ENCODE peak calls at places on chromosomes 6 and 20, in four cellular contexts. H, T, E and I are unnamed samples.
A peak's percentile ranks its signal among the peaks of the same experiment; 100 is the strongest.

GRCh38 chr6:88086792-88087191 is 39.2 kb downstream of the SPACA1 start:
- ATAC-seq in H (no peak), T (no peak), E (no peak), I (no peak)

GRCh38 chr20:43188861-43189613 is 669 bp downstream of the PTPRT start:
- ATAC-seq in E (no peak), H (no peak), T (no peak), I (no peak)

GRCh38 chr6:52390361-52390727 is 28.4 kb downstream of the PAQR8 start:
- ATAC-seq in T (peak; percentile 25), H (peak; percentile 54), E (peak; percentile 45), I (peak; percentile 25)

GRCh38 chr6:36444470-36444869 is 1.7 kb downstream of the KCTD20 start:
- ATAC-seq in E (no peak), H (no peak), T (no peak), I (no peak)

GRCh38 chr6:16239090-16239797 is 857 bp downstream of the GMPR start:
- ATAC-seq in E (peak; percentile 84), T (peak; percentile 41), H (no peak), I (peak; percentile 61)

GRCh38 chr6:139520321-139520768 is 145.9 kb upstream of the CITED2 start:
- ATAC-seq in T (no peak), H (no peak), E (no peak), I (no peak)

GRCh38 chr6:124962617-124963415 is 579 bp downstream of the RNF217 start:
- ATAC-seq in H (peak; percentile 75), T (peak; percentile 47), E (peak; percentile 64), I (peak; percentile 22)

GRCh38 chr6:133595076-133595868 is 293.6 kb upstream of the TCF21 start:
- ATAC-seq in T (no peak), H (no peak), E (no peak), I (no peak)

GRCh38 chr20:31475032-31475431 is at the start of the genes DEFB124 and REM1:
- ATAC-seq in T (peak; percentile 85), H (no peak), E (peak; percentile 36), I (peak; percentile 85)

GRCh38 chr6:153167026-153167891 is 36.2 kb upstream of the RGS17 start:
- ATAC-seq in T (no peak), H (peak; percentile 83), E (peak; percentile 44), I (no peak)

GRCh38 chr6:53239526-53239925 is 90.9 kb upstream of the GCM1 start:
- ATAC-seq in H (no peak), T (no peak), E (no peak), I (no peak)

GRCh38 chr6:105920071-105920470 is 166.1 kb upstream of the PRDM1 start:
- ATAC-seq in E (no peak), H (no peak), T (no peak), I (no peak)

GRCh38 chr6:158086054-158086705 is 81.9 kb downstream of the SERAC1 start:
- ATAC-seq in E (no peak), H (no peak), T (peak; percentile 29), I (peak; percentile 15)

GRCh38 chr6:149925253-149925973 is 2.5 kb upstream of the RAET1G start:
- ATAC-seq in E (peak; percentile 30), H (peak; percentile 2), T (peak; percentile 37), I (peak; percentile 20)

GRCh38 chr6:111667921-111668320 is 62.2 kb upstream of the TRAF3IP2 start:
- ATAC-seq in H (no peak), T (no peak), E (peak; percentile 69), I (no peak)

GRCh38 chr6:113690255-113690956 is 166.7 kb upstream of the MARCKS start:
- ATAC-seq in T (no peak), E (peak; percentile 53), H (peak; percentile 81), I (no peak)

GRCh38 chr6:168648730-168649129 is 207.7 kb downstream of the SMOC2 start:
- ATAC-seq in H (no peak), T (no peak), E (no peak), I (no peak)

GRCh38 chr6:43770417-43771209 is 602 bp downstream of the VEGFA start:
- ATAC-seq in E (peak; percentile 31), T (peak; percentile 37), H (peak; percentile 51), I (peak; percentile 16)

GRCh38 chr6:139542351-139542750 is 167.9 kb upstream of the CITED2 start:
- ATAC-seq in H (no peak), T (no peak), E (no peak), I (no peak)

GRCh38 chr20:2285193-2285592 is 10.6 kb upstream of the TGM3 start:
- ATAC-seq in E (no peak), T (no peak), H (no peak), I (no peak)

GRCh38 chr6:11198663-11199603 is 33.5 kb downstream of the NEDD9 start:
- ATAC-seq in E (no peak), H (no peak), T (no peak), I (no peak)

GRCh38 chr20:35729836-35730582 is 12.1 kb downstream of the RBM39 start:
- ATAC-seq in H (no peak), E (no peak), T (no peak), I (no peak)
- H3K4me1 ChIP-seq in H (peaks cover 38% of the 10 kb centered on the region), E (peaks cover 33% of the 10 kb centered on the region), T (peaks cover 67% of the 10 kb centered on the region), I (peaks cover 82% of the 10 kb centered on the region)

GRCh38 chr20:22438926-22439325 is 145.4 kb downstream of the FOXA2 start:
- ATAC-seq in T (no peak), H (peak; percentile 73), E (no peak), I (no peak)
- TF ChIP-seq CTCF in T (no peak), H (no peak), E (no peak), I (no peak)

DNA sequence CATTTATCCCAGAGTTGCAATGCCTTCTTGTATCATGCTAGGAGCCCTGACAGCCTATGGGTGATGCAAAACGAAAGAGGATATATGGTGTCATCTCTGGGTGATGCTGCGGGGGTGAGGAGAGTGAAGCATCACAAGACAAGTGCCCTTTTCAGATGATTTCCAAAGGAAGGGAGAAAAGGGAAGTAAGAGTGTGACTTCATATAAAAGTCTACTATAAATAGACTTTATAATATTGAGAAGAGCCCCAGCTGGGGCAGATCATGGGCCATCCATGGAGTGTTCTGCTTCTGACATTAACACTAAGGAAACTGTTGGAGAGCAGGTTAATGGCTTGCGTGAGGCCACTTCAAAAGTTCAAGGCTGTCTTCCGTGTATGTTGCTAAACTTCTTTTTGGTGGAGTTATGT is 4.4 kb downstream of the CD83 start:
- ATAC-seq in H (no peak), T (peak; percentile 45), E (no peak), I (peak; percentile 44)
- H3K4me1 ChIP-seq in H (no peaks in the 10 kb centered on the region), T (peaks cover 25% of the 10 kb centered on the region), E (no peaks in the 10 kb centered on the region), I (peaks cover 8% of the 10 kb centered on the region)

GRCh38 chr6:154343473-154344308 is 12.9 kb downstream of the IPCEF1 start:
- ATAC-seq in H (peak; percentile 70), T (peak; percentile 78), E (peak; percentile 98), I (no peak)
- TF ChIP-seq CTCF in H (no peak), T (no peak), E (no peak), I (no peak)

GRCh38 chr20:41052742-41053419 is 24.3 kb downstream of the TOP1 start:
- ATAC-seq in T (peak; percentile 78), H (no peak), E (peak; percentile 30), I (peak; percentile 65)
- H3K4me1 ChIP-seq in T (peaks cover 97% of the 10 kb centered on the region), H (peaks cover 73% of the 10 kb centered on the region), E (peaks cover 39% of the 10 kb centered on the region), I (peaks cover 51% of the 10 kb centered on the region)

GRCh38 chr6:39791850-39792500 is at the start of gene DAAM2:
- ATAC-seq in E (peak; percentile 94), H (peak; percentile 62), T (peak; percentile 90), I (peak; percentile 89)
- TF ChIP-seq CTCF in E (no peak), H (peak; percentile 6), T (no peak), I (no peak)

GRCh38 chr6:136280032-136280609 is 9.5 kb downstream of the BCLAF1 start:
- ATAC-seq in E (peak; percentile 66), T (peak; percentile 64), H (no peak), I (no peak)
- H3K4me1 ChIP-seq in E (peaks cover 61% of the 10 kb centered on the region), T (peaks cover 70% of the 10 kb centered on the region), H (peaks cover 48% of the 10 kb centered on the region), I (peaks cover 82% of the 10 kb centered on the region)

GRCh38 chr6:156991971-156992370 is 214.8 kb downstream of the ARID1B start:
- ATAC-seq in E (peak; percentile 71), H (no peak), T (no peak), I (no peak)
- TF ChIP-seq CTCF in E (no peak), H (no peak), T (no peak), I (no peak)